ENCODE peak calls at places on chromosomes 5 and 9, in seven cellular contexts. One of them, this sample, is unnamed.

GRCh38 chr9:34646211-34647083 is at the start of gene GALT:
- DNase-seq in T-helper 2 cell: peak
- DNase-seq in effector memory CD8-positive, alpha-beta T cell: peak
- DNase-seq in LHCN-M2: peak
- DNase-seq in choroid plexus epithelial cell: peak
- DNase-seq in stimulated activated CD8-positive, alpha-beta memory T cell treated with anti-CD3 and anti-CD28 coated beads, Interleukin-7, amount 100 ng/mL, for 24 hours: peak
- DNase-seq in activated T-cell treated with anti-CD3 and anti-CD28 coated beads for 1 hour: peak
- DNase-seq in this sample: peak

GRCh38 chr5:79236364-79236969 is 536 bp downstream of the JMY start:
- DNase-seq in stimulated activated CD8-positive, alpha-beta memory T cell treated with anti-CD3 and anti-CD28 coated beads, Interleukin-7, amount 100 ng/mL, for 24 hours: peak
- DNase-seq in T-helper 2 cell: peak
- DNase-seq in choroid plexus epithelial cell: peak
- DNase-seq in effector memory CD8-positive, alpha-beta T cell: no peak
- DNase-seq in LHCN-M2: peak
- DNase-seq in activated T-cell treated with anti-CD3 and anti-CD28 coated beads for 1 hour: peak
- DNase-seq in this sample: peak

GRCh38 chr5:87383216-87383615 is 29.5 kb downstream of the CCNH start:
- DNase-seq in stimulated activated CD8-positive, alpha-beta memory T cell treated with anti-CD3 and anti-CD28 coated beads, Interleukin-7, amount 100 ng/mL, for 24 hours: no peak
- DNase-seq in choroid plexus epithelial cell: peak
- DNase-seq in LHCN-M2: peak
- DNase-seq in effector memory CD8-positive, alpha-beta T cell: no peak
- DNase-seq in T-helper 2 cell: no peak
- DNase-seq in activated T-cell treated with anti-CD3 and anti-CD28 coated beads for 1 hour: no peak
- DNase-seq in this sample: no peak

GRCh38 chr5:58227858-58228257 is 232.0 kb downstream of the PLK2 start:
- DNase-seq in T-helper 2 cell: no peak
- DNase-seq in stimulated activated CD8-positive, alpha-beta memory T cell treated with anti-CD3 and anti-CD28 coated beads, Interleukin-7, amount 100 ng/mL, for 24 hours: no peak
- DNase-seq in LHCN-M2: no peak
- DNase-seq in activated T-cell treated with anti-CD3 and anti-CD28 coated beads for 1 hour: no peak
- DNase-seq in effector memory CD8-positive, alpha-beta T cell: no peak
- DNase-seq in choroid plexus epithelial cell: no peak
- DNase-seq in this sample: no peak

GRCh38 chr9:911003-911402 is 65.5 kb upstream of the DMRT3 start:
- DNase-seq in LHCN-M2: no peak
- DNase-seq in effector memory CD8-positive, alpha-beta T cell: no peak
- DNase-seq in activated T-cell treated with anti-CD3 and anti-CD28 coated beads for 1 hour: no peak
- DNase-seq in choroid plexus epithelial cell: no peak
- DNase-seq in stimulated activated CD8-positive, alpha-beta memory T cell treated with anti-CD3 and anti-CD28 coated beads, Interleukin-7, amount 100 ng/mL, for 24 hours: no peak
- DNase-seq in T-helper 2 cell: no peak
- DNase-seq in this sample: no peak

GRCh38 chr9:79221084-79221483 is 350.7 kb upstream of the TLE4 start:
- DNase-seq in T-helper 2 cell: no peak
- DNase-seq in activated T-cell treated with anti-CD3 and anti-CD28 coated beads for 1 hour: no peak
- DNase-seq in stimulated activated CD8-positive, alpha-beta memory T cell treated with anti-CD3 and anti-CD28 coated beads, Interleukin-7, amount 100 ng/mL, for 24 hours: no peak
- DNase-seq in choroid plexus epithelial cell: peak
- DNase-seq in effector memory CD8-positive, alpha-beta T cell: no peak
- DNase-seq in LHCN-M2: peak
- DNase-seq in this sample: no peak

GRCh38 chr5:14075937-14076336 is 67.2 kb upstream of the TRIO start:
- DNase-seq in LHCN-M2: no peak
- DNase-seq in activated T-cell treated with anti-CD3 and anti-CD28 coated beads for 1 hour: no peak
- DNase-seq in stimulated activated CD8-positive, alpha-beta memory T cell treated with anti-CD3 and anti-CD28 coated beads, Interleukin-7, amount 100 ng/mL, for 24 hours: no peak
- DNase-seq in choroid plexus epithelial cell: no peak
- DNase-seq in effector memory CD8-positive, alpha-beta T cell: no peak
- DNase-seq in T-helper 2 cell: no peak
- DNase-seq in this sample: no peak

GRCh38 chr5:172771439-172772111 is 580 bp upstream of the DUSP1 start:
- DNase-seq in choroid plexus epithelial cell: peak
- DNase-seq in stimulated activated CD8-positive, alpha-beta memory T cell treated with anti-CD3 and anti-CD28 coated beads, Interleukin-7, amount 100 ng/mL, for 24 hours: no peak
- DNase-seq in effector memory CD8-positive, alpha-beta T cell: no peak
- DNase-seq in LHCN-M2: peak
- DNase-seq in T-helper 2 cell: peak
- DNase-seq in activated T-cell treated with anti-CD3 and anti-CD28 coated beads for 1 hour: no peak
- DNase-seq in this sample: no peak

GRCh38 chr5:103561670-103562069 is 919 bp downstream of the NUDT12 start:
- DNase-seq in LHCN-M2: no peak
- DNase-seq in effector memory CD8-positive, alpha-beta T cell: no peak
- DNase-seq in choroid plexus epithelial cell: peak
- DNase-seq in activated T-cell treated with anti-CD3 and anti-CD28 coated beads for 1 hour: no peak
- DNase-seq in T-helper 2 cell: no peak
- DNase-seq in stimulated activated CD8-positive, alpha-beta memory T cell treated with anti-CD3 and anti-CD28 coated beads, Interleukin-7, amount 100 ng/mL, for 24 hours: no peak
- DNase-seq in this sample: no peak

GRCh38 chr9:1416261-1416660 is 366.1 kb downstream of the DMRT2 start:
- DNase-seq in stimulated activated CD8-positive, alpha-beta memory T cell treated with anti-CD3 and anti-CD28 coated beads, Interleukin-7, amount 100 ng/mL, for 24 hours: no peak
- DNase-seq in T-helper 2 cell: no peak
- DNase-seq in effector memory CD8-positive, alpha-beta T cell: no peak
- DNase-seq in LHCN-M2: no peak
- DNase-seq in choroid plexus epithelial cell: no peak
- DNase-seq in activated T-cell treated with anti-CD3 and anti-CD28 coated beads for 1 hour: no peak
- DNase-seq in this sample: no peak

GRCh38 chr5:151757233-151758140 is 944 bp downstream of the ATOX1 start:
- DNase-seq in effector memory CD8-positive, alpha-beta T cell: no peak
- DNase-seq in LHCN-M2: no peak
- DNase-seq in activated T-cell treated with anti-CD3 and anti-CD28 coated beads for 1 hour: peak
- DNase-seq in stimulated activated CD8-positive, alpha-beta memory T cell treated with anti-CD3 and anti-CD28 coated beads, Interleukin-7, amount 100 ng/mL, for 24 hours: no peak
- DNase-seq in choroid plexus epithelial cell: peak
- DNase-seq in T-helper 2 cell: peak
- DNase-seq in this sample: no peak

GRCh38 chr9:81621785-81622243 is 67.5 kb downstream of the TLE1 start:
- DNase-seq in effector memory CD8-positive, alpha-beta T cell: no peak
- DNase-seq in choroid plexus epithelial cell: no peak
- DNase-seq in T-helper 2 cell: no peak
- DNase-seq in stimulated activated CD8-positive, alpha-beta memory T cell treated with anti-CD3 and anti-CD28 coated beads, Interleukin-7, amount 100 ng/mL, for 24 hours: no peak
- DNase-seq in LHCN-M2: no peak
- DNase-seq in activated T-cell treated with anti-CD3 and anti-CD28 coated beads for 1 hour: no peak
- DNase-seq in this sample: no peak

GRCh38 chr9:89720721-89721660 is 116.2 kb downstream of the GADD45G start:
- DNase-seq in LHCN-M2: no peak
- DNase-seq in stimulated activated CD8-positive, alpha-beta memory T cell treated with anti-CD3 and anti-CD28 coated beads, Interleukin-7, amount 100 ng/mL, for 24 hours: no peak
- DNase-seq in T-helper 2 cell: no peak
- DNase-seq in activated T-cell treated with anti-CD3 and anti-CD28 coated beads for 1 hour: no peak
- DNase-seq in effector memory CD8-positive, alpha-beta T cell: no peak
- DNase-seq in choroid plexus epithelial cell: no peak
- DNase-seq in this sample: no peak

GRCh38 chr5:41371741-41372140 is 138.7 kb downstream of the PLCXD3 start:
- DNase-seq in LHCN-M2: peak
- DNase-seq in effector memory CD8-positive, alpha-beta T cell: no peak
- DNase-seq in T-helper 2 cell: no peak
- DNase-seq in activated T-cell treated with anti-CD3 and anti-CD28 coated beads for 1 hour: no peak
- DNase-seq in stimulated activated CD8-positive, alpha-beta memory T cell treated with anti-CD3 and anti-CD28 coated beads, Interleukin-7, amount 100 ng/mL, for 24 hours: no peak
- DNase-seq in choroid plexus epithelial cell: peak
- DNase-seq in this sample: no peak